ENCODE peak calls at places on chromosome 7, in five cellular contexts. One of them, this sample, is unnamed.

GRCh38 chr7:43193061-43193460 is 80.6 kb downstream of the HECW1 start:
- DNase-seq in esophagus squamous epithelium: no peak
- DNase-seq in MM.1S: no peak
- DNase-seq in NT2/D1: no peak
- DNase-seq in stomach: no peak
- DNase-seq in this sample: no peak

GRCh38 chr7:18778594-18778993 is 283.0 kb downstream of the HDAC9 start:
- DNase-seq in esophagus squamous epithelium: no peak
- DNase-seq in MM.1S: no peak
- DNase-seq in NT2/D1: no peak
- DNase-seq in stomach: no peak
- DNase-seq in this sample: no peak

GRCh38 chr7:102321351-102322201 is 34.7 kb downstream of the SPDYE6 start:
- DNase-seq in esophagus squamous epithelium: no peak
- DNase-seq in MM.1S: no peak
- DNase-seq in NT2/D1: no peak
- DNase-seq in stomach: no peak
- DNase-seq in this sample: no peak

GRCh38 chr7:16918288-16918895 is 36.6 kb upstream of the AGR3 start:
- DNase-seq in esophagus squamous epithelium: no peak
- DNase-seq in MM.1S: peak; percentile 52
- DNase-seq in NT2/D1: peak; percentile 48
- DNase-seq in stomach: peak; percentile 32
- DNase-seq in this sample: no peak

GRCh38 chr7:110387689-110388088 is 703.2 kb upstream of the LRRN3 start:
- DNase-seq in esophagus squamous epithelium: no peak
- DNase-seq in MM.1S: no peak
- DNase-seq in NT2/D1: no peak
- DNase-seq in stomach: no peak
- DNase-seq in this sample: no peak

GRCh38 chr7:5625938-5626337 is 155.5 kb downstream of the RNF216 start:
- DNase-seq in esophagus squamous epithelium: no peak
- DNase-seq in MM.1S: no peak
- DNase-seq in NT2/D1: no peak
- DNase-seq in stomach: no peak
- DNase-seq in this sample: no peak

GRCh38 chr7:112286294-112287086 is 80.0 kb downstream of the ZNF277 start:
- DNase-seq in esophagus squamous epithelium: no peak
- DNase-seq in MM.1S: no peak
- DNase-seq in NT2/D1: no peak
- DNase-seq in stomach: no peak
- DNase-seq in this sample: no peak

GRCh38 chr7:81161459-81162075 is 242.7 kb upstream of the SEMA3C start:
- DNase-seq in esophagus squamous epithelium: no peak
- DNase-seq in MM.1S: no peak
- DNase-seq in NT2/D1: no peak
- DNase-seq in stomach: no peak
- DNase-seq in this sample: no peak

GRCh38 chr7:145845345-145845744 is 271.3 kb upstream of the CNTNAP2 start:
- DNase-seq in esophagus squamous epithelium: no peak
- DNase-seq in MM.1S: peak; percentile 25
- DNase-seq in NT2/D1: no peak
- DNase-seq in stomach: no peak
- DNase-seq in this sample: no peak

GRCh38 chr7:42414028-42414427 is 177.0 kb upstream of the GLI3 start:
- DNase-seq in esophagus squamous epithelium: no peak
- DNase-seq in MM.1S: no peak
- DNase-seq in NT2/D1: no peak
- DNase-seq in stomach: no peak
- DNase-seq in this sample: no peak

GRCh38 chr7:116952640-116953371 is 495 bp upstream of the ST7 start:
- DNase-seq in esophagus squamous epithelium: peak; percentile 8
- DNase-seq in MM.1S: peak; percentile 85
- DNase-seq in NT2/D1: no peak
- DNase-seq in stomach: peak; percentile 73
- DNase-seq in this sample: no peak

GRCh38 chr7:131843862-131844261 is 287.4 kb upstream of the PODXL start:
- DNase-seq in esophagus squamous epithelium: no peak
- DNase-seq in MM.1S: no peak
- DNase-seq in NT2/D1: no peak
- DNase-seq in stomach: no peak
- DNase-seq in this sample: no peak

GRCh38 chr7:75889826-75890225 is 11.0 kb downstream of the RHBDD2 start:
- DNase-seq in esophagus squamous epithelium: no peak
- DNase-seq in MM.1S: no peak
- DNase-seq in NT2/D1: no peak
- DNase-seq in stomach: no peak
- DNase-seq in this sample: no peak

GRCh38 chr7:77415474-77415821 is 701 bp downstream of the GSAP start:
- DNase-seq in esophagus squamous epithelium: no peak
- DNase-seq in MM.1S: no peak
- DNase-seq in NT2/D1: no peak
- DNase-seq in stomach: peak; percentile 33
- DNase-seq in this sample: no peak

GRCh38 chr7:147245274-147245673 is 1128.7 kb downstream of the CNTNAP2 start:
- DNase-seq in esophagus squamous epithelium: no peak
- DNase-seq in MM.1S: peak; percentile 74
- DNase-seq in NT2/D1: peak; percentile 52
- DNase-seq in stomach: peak; percentile 45
- DNase-seq in this sample: peak; percentile 47

GRCh38 chr7:73758581-73759138 is 11.4 kb downstream of the CLDN3 start:
- DNase-seq in esophagus squamous epithelium: no peak
- DNase-seq in MM.1S: no peak
- DNase-seq in NT2/D1: no peak
- DNase-seq in stomach: no peak
- DNase-seq in this sample: no peak

GRCh38 chr7:73838642-73839041 is 3.7 kb downstream of the METTL27 start:
- DNase-seq in esophagus squamous epithelium: no peak
- DNase-seq in MM.1S: peak; percentile 37
- DNase-seq in NT2/D1: no peak
- DNase-seq in stomach: no peak
- DNase-seq in this sample: no peak

GRCh38 chr7:40536406-40536805 is 401.6 kb downstream of the SUGCT start:
- DNase-seq in esophagus squamous epithelium: no peak
- DNase-seq in MM.1S: no peak
- DNase-seq in NT2/D1: no peak
- DNase-seq in stomach: no peak
- DNase-seq in this sample: no peak

GRCh38 chr7:21352540-21353387 is 75.1 kb upstream of the SP4 start:
- DNase-seq in esophagus squamous epithelium: no peak
- DNase-seq in MM.1S: peak; percentile 88
- DNase-seq in NT2/D1: no peak
- DNase-seq in stomach: no peak
- DNase-seq in this sample: no peak

GRCh38 chr7:6385110-6385792 is 62.5 kb downstream of the DAGLB start:
- DNase-seq in esophagus squamous epithelium: no peak
- DNase-seq in MM.1S: no peak
- DNase-seq in NT2/D1: no peak
- DNase-seq in stomach: no peak
- DNase-seq in this sample: no peak

GRCh38 chr7:68547181-68547580 is 1051.1 kb upstream of the AUTS2 start:
- DNase-seq in esophagus squamous epithelium: no peak
- DNase-seq in MM.1S: no peak
- DNase-seq in NT2/D1: no peak
- DNase-seq in stomach: no peak
- DNase-seq in this sample: no peak

GRCh38 chr7:137084607-137085380 is 216.3 kb downstream of the CHRM2 start:
- DNase-seq in esophagus squamous epithelium: no peak
- DNase-seq in MM.1S: no peak
- DNase-seq in NT2/D1: no peak
- DNase-seq in stomach: no peak
- DNase-seq in this sample: no peak

GRCh38 chr7:149006345-149006725 is 22.0 kb downstream of the PDIA4 start:
- DNase-seq in esophagus squamous epithelium: no peak
- DNase-seq in MM.1S: no peak
- DNase-seq in NT2/D1: no peak
- DNase-seq in stomach: no peak
- DNase-seq in this sample: no peak

GRCh38 chr7:5754981-5755599 is 26.4 kb downstream of the RNF216 start:
- DNase-seq in esophagus squamous epithelium: no peak
- DNase-seq in MM.1S: no peak
- DNase-seq in NT2/D1: no peak
- DNase-seq in stomach: no peak
- DNase-seq in this sample: no peak

GRCh38 chr7:101677421-101678137 is 48.5 kb upstream of the MYL10 start:
- DNase-seq in esophagus squamous epithelium: no peak
- DNase-seq in MM.1S: no peak
- DNase-seq in NT2/D1: no peak
- DNase-seq in stomach: no peak
- DNase-seq in this sample: no peak

GRCh38 chr7:111499027-111499426 is 63.3 kb downstream of the IMMP2L start:
- DNase-seq in esophagus squamous epithelium: no peak
- DNase-seq in MM.1S: no peak
- DNase-seq in NT2/D1: no peak
- DNase-seq in stomach: no peak
- DNase-seq in this sample: no peak

GRCh38 chr7:33813331-33813730 is 92.0 kb upstream of the BMPER start:
- DNase-seq in esophagus squamous epithelium: no peak
- DNase-seq in MM.1S: no peak
- DNase-seq in NT2/D1: no peak
- DNase-seq in stomach: no peak
- DNase-seq in this sample: no peak

GRCh38 chr7:98867271-98867701 is 2.5 kb downstream of the TMEM130 start:
- DNase-seq in esophagus squamous epithelium: no peak
- DNase-seq in MM.1S: no peak
- DNase-seq in NT2/D1: no peak
- DNase-seq in stomach: no peak
- DNase-seq in this sample: no peak

GRCh38 chr7:116641551-116642153 is 30.3 kb upstream of the MET start:
- DNase-seq in esophagus squamous epithelium: no peak
- DNase-seq in MM.1S: no peak
- DNase-seq in NT2/D1: no peak
- DNase-seq in stomach: no peak
- DNase-seq in this sample: no peak

GRCh38 chr7:132134814-132135445 is 441.3 kb downstream of the PLXNA4 start:
- DNase-seq in esophagus squamous epithelium: no peak
- DNase-seq in MM.1S: no peak
- DNase-seq in NT2/D1: no peak
- DNase-seq in stomach: no peak
- DNase-seq in this sample: no peak

GRCh38 chr7:105885386-105886111 is 9.2 kb upstream of the ATXN7L1 start:
- DNase-seq in esophagus squamous epithelium: no peak
- DNase-seq in MM.1S: no peak
- DNase-seq in NT2/D1: no peak
- DNase-seq in stomach: no peak
- DNase-seq in this sample: no peak

GRCh38 chr7:116772423-116772852 is 89.9 kb upstream of the CAPZA2 start:
- DNase-seq in esophagus squamous epithelium: no peak
- DNase-seq in MM.1S: no peak
- DNase-seq in NT2/D1: no peak
- DNase-seq in stomach: no peak
- DNase-seq in this sample: no peak

GRCh38 chr7:86898171-86898570 is 161.3 kb downstream of the ELAPOR2 start:
- DNase-seq in esophagus squamous epithelium: no peak
- DNase-seq in MM.1S: no peak
- DNase-seq in NT2/D1: no peak
- DNase-seq in stomach: no peak
- DNase-seq in this sample: no peak

GRCh38 chr7:10798044-10798443 is 175.6 kb upstream of the PHF14 start:
- DNase-seq in esophagus squamous epithelium: no peak
- DNase-seq in MM.1S: no peak
- DNase-seq in NT2/D1: no peak
- DNase-seq in stomach: no peak
- DNase-seq in this sample: no peak

GRCh38 chr7:10799475-10799874 is 174.2 kb upstream of the PHF14 start:
- DNase-seq in esophagus squamous epithelium: no peak
- DNase-seq in MM.1S: no peak
- DNase-seq in NT2/D1: no peak
- DNase-seq in stomach: no peak
- DNase-seq in this sample: no peak

GRCh38 chr7:10802011-10802410 is 171.7 kb upstream of the PHF14 start:
- DNase-seq in esophagus squamous epithelium: no peak
- DNase-seq in MM.1S: no peak
- DNase-seq in NT2/D1: no peak
- DNase-seq in stomach: no peak
- DNase-seq in this sample: no peak

GRCh38 chr7:10803720-10804119 is 170.0 kb upstream of the PHF14 start:
- DNase-seq in esophagus squamous epithelium: no peak
- DNase-seq in MM.1S: no peak
- DNase-seq in NT2/D1: no peak
- DNase-seq in stomach: no peak
- DNase-seq in this sample: no peak

GRCh38 chr7:10802526-10802925 is 171.1 kb upstream of the PHF14 start:
- DNase-seq in esophagus squamous epithelium: no peak
- DNase-seq in MM.1S: no peak
- DNase-seq in NT2/D1: no peak
- DNase-seq in stomach: no peak
- DNase-seq in this sample: no peak
- H3K4me3 ChIP-seq in esophagus squamous epithelium: no peak overlapping the region
- H3K4me3 ChIP-seq in MM.1S: no peak overlapping the region
- H3K4me3 ChIP-seq in NT2/D1: no peak overlapping the region
- H3K4me3 ChIP-seq in stomach: no peak overlapping the region
- H3K4me3 ChIP-seq in this sample: no peak overlapping the region

GRCh38 chr7:157538735-157539134 is 201.9 kb downstream of the DNAJB6 start:
- DNase-seq in esophagus squamous epithelium: no peak
- DNase-seq in MM.1S: no peak
- DNase-seq in NT2/D1: no peak
- DNase-seq in stomach: no peak
- DNase-seq in this sample: no peak
- H3K9me3 ChIP-seq in esophagus squamous epithelium: no peaks in the 10 kb centered on the region
- H3K9me3 ChIP-seq in MM.1S: no peaks in the 10 kb centered on the region
- H3K9me3 ChIP-seq in NT2/D1: no peaks in the 10 kb centered on the region
- H3K9me3 ChIP-seq in stomach: no peaks in the 10 kb centered on the region
- H3K9me3 ChIP-seq in this sample: peaks cover 26% of the 10 kb centered on the region

DNA sequence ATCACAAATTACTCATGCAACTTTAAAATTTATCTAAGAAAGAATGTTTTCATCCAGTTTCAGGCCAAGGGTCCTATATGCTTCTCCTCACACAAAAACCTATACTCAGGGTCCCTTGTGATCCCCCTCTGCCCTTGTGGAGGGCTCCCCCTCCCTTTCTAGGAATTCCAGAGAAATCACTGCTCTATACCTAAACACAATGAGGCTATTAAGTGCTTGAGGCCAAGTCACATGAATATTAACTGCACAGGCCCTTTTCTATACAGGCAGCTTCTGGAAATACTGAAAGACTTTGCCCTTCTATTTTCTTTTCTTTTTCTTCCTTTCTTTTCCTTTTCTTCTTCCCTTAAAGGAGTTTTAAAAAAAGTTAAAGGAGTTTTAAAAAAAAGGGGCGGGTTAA is 16.6 kb downstream of the GRB10 start:
- DNase-seq in esophagus squamous epithelium: no peak
- DNase-seq in MM.1S: no peak
- DNase-seq in NT2/D1: no peak
- DNase-seq in stomach: no peak
- DNase-seq in this sample: no peak
- H3K4me1 ChIP-seq in esophagus squamous epithelium: no peaks in the 10 kb centered on the region
- H3K4me1 ChIP-seq in MM.1S: no peaks in the 10 kb centered on the region
- H3K4me1 ChIP-seq in NT2/D1: peaks cover 8% of the 10 kb centered on the region
- H3K4me1 ChIP-seq in stomach: peaks cover 23% of the 10 kb centered on the region
- H3K4me1 ChIP-seq in this sample: peaks cover 15% of the 10 kb centered on the region

DNA sequence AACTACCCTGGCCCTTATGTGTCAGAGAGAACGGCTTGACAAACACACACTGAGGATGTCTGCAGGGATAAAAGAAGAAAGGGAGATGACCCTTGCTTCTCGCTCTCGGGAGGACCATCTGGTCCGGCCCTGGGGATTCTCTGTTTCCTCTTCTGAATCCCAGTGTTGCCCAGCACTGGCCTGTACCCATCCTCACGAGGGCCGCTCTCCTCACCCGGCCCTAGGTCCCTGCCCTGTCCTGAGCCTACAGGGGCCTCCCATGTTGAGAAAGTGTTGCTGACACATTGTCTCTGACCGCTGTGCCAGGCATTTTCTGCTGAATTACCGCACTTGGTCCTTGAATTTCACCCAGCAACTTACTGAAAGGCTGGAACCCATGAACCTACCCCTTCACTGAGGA is 171.9 kb upstream of the LANCL2 start:
- DNase-seq in esophagus squamous epithelium: no peak
- DNase-seq in MM.1S: no peak
- DNase-seq in NT2/D1: no peak
- DNase-seq in stomach: no peak
- DNase-seq in this sample: no peak
- H3K4me3 ChIP-seq in esophagus squamous epithelium: no peak overlapping the region
- H3K4me3 ChIP-seq in MM.1S: no peak overlapping the region
- H3K4me3 ChIP-seq in NT2/D1: no peak overlapping the region
- H3K4me3 ChIP-seq in stomach: no peak overlapping the region
- H3K4me3 ChIP-seq in this sample: no peak overlapping the region